ENCODE peak calls at places on chromosomes 4 and X, in ten cellular contexts. One of them, this sample, is unnamed.
A peak's percentile ranks its signal among the peaks of the same experiment; 100 is the strongest.

GRCh38 chr4:38868055-38868965 is 704 bp downstream of the FAM114A1 start:
- DNase-seq in RWPE1: no peak
- DNase-seq in NCI-H1105 treated with DMSO at 0.1 percent for 48 hours: no peak
- DNase-seq in endodermal cell: peak; percentile 68
- DNase-seq in non-pigmented ciliary epithelial cell: no peak
- DNase-seq in HCEC 1CT: peak; percentile 10
- DNase-seq in nucleus accumbens: no peak
- DNase-seq in DMS79: no peak
- DNase-seq in RKO: peak; percentile 22
- DNase-seq in T-helper 9 cell: no peak
- DNase-seq in this sample: no peak

GRCh38 chr4:89868999-89869589 is 25.6 kb upstream of the MMRN1 start:
- DNase-seq in RWPE1: no peak
- DNase-seq in HCEC 1CT: no peak
- DNase-seq in T-helper 9 cell: no peak
- DNase-seq in NCI-H1105 treated with DMSO at 0.1 percent for 48 hours: no peak
- DNase-seq in RKO: peak; percentile 8
- DNase-seq in non-pigmented ciliary epithelial cell: no peak
- DNase-seq in nucleus accumbens: no peak
- DNase-seq in DMS79: no peak
- DNase-seq in endodermal cell: no peak
- DNase-seq in this sample: no peak

GRCh38 chr4:55979562-55979961 is 30.8 kb downstream of the CEP135 start:
- DNase-seq in DMS79: no peak
- DNase-seq in NCI-H1105 treated with DMSO at 0.1 percent for 48 hours: no peak
- DNase-seq in RWPE1: no peak
- DNase-seq in endodermal cell: no peak
- DNase-seq in nucleus accumbens: no peak
- DNase-seq in non-pigmented ciliary epithelial cell: no peak
- DNase-seq in HCEC 1CT: no peak
- DNase-seq in T-helper 9 cell: no peak
- DNase-seq in RKO: no peak
- DNase-seq in this sample: no peak

GRCh38 chr4:182207806-182208483 is 35.3 kb upstream of the TENM3 start:
- DNase-seq in HCEC 1CT: peak; percentile 82
- DNase-seq in T-helper 9 cell: no peak
- DNase-seq in nucleus accumbens: no peak
- DNase-seq in RKO: peak; percentile 64
- DNase-seq in DMS79: no peak
- DNase-seq in RWPE1: peak; percentile 77
- DNase-seq in non-pigmented ciliary epithelial cell: peak; percentile 87
- DNase-seq in endodermal cell: no peak
- DNase-seq in NCI-H1105 treated with DMSO at 0.1 percent for 48 hours: no peak
- DNase-seq in this sample: peak; percentile 27

GRCh38 chr4:110823251-110823650 is 200.4 kb upstream of the PITX2 start:
- DNase-seq in non-pigmented ciliary epithelial cell: no peak
- DNase-seq in RWPE1: peak; percentile 34
- DNase-seq in DMS79: no peak
- DNase-seq in T-helper 9 cell: no peak
- DNase-seq in endodermal cell: no peak
- DNase-seq in HCEC 1CT: no peak
- DNase-seq in RKO: no peak
- DNase-seq in nucleus accumbens: no peak
- DNase-seq in NCI-H1105 treated with DMSO at 0.1 percent for 48 hours: no peak
- DNase-seq in this sample: peak; percentile 18

GRCh38 chr4:84897516-84897915 is 69.0 kb downstream of the WDFY3 start:
- DNase-seq in T-helper 9 cell: no peak
- DNase-seq in DMS79: no peak
- DNase-seq in nucleus accumbens: no peak
- DNase-seq in non-pigmented ciliary epithelial cell: no peak
- DNase-seq in NCI-H1105 treated with DMSO at 0.1 percent for 48 hours: no peak
- DNase-seq in endodermal cell: no peak
- DNase-seq in HCEC 1CT: no peak
- DNase-seq in RKO: no peak
- DNase-seq in RWPE1: no peak
- DNase-seq in this sample: no peak

GRCh38 chrX:76796311-76796710 is 368.8 kb downstream of the MAGEE1 start:
- DNase-seq in RKO: peak; percentile 9
- DNase-seq in T-helper 9 cell: no peak
- DNase-seq in non-pigmented ciliary epithelial cell: no peak
- DNase-seq in nucleus accumbens: no peak
- DNase-seq in endodermal cell: no peak
- DNase-seq in DMS79: no peak
- DNase-seq in HCEC 1CT: no peak
- DNase-seq in NCI-H1105 treated with DMSO at 0.1 percent for 48 hours: no peak
- DNase-seq in RWPE1: no peak
- DNase-seq in this sample: peak; percentile 15

GRCh38 chr4:56468097-56468422 is 643 bp downstream of the SRP72 start:
- DNase-seq in RWPE1: peak; percentile 55
- DNase-seq in T-helper 9 cell: no peak
- DNase-seq in HCEC 1CT: peak; percentile 18
- DNase-seq in nucleus accumbens: peak; percentile 48
- DNase-seq in endodermal cell: peak; percentile 73
- DNase-seq in DMS79: peak; percentile 65
- DNase-seq in non-pigmented ciliary epithelial cell: no peak
- DNase-seq in NCI-H1105 treated with DMSO at 0.1 percent for 48 hours: peak; percentile 26
- DNase-seq in RKO: peak; percentile 67
- DNase-seq in this sample: no peak

GRCh38 chr4:189143255-189143654 is 797.4 kb upstream of the FRG1 start:
- DNase-seq in nucleus accumbens: no peak
- DNase-seq in non-pigmented ciliary epithelial cell: no peak
- DNase-seq in endodermal cell: no peak
- DNase-seq in DMS79: no peak
- DNase-seq in NCI-H1105 treated with DMSO at 0.1 percent for 48 hours: no peak
- DNase-seq in HCEC 1CT: no peak
- DNase-seq in RWPE1: peak; percentile 87
- DNase-seq in RKO: no peak
- DNase-seq in T-helper 9 cell: no peak
- DNase-seq in this sample: peak; percentile 49

GRCh38 chrX:13090261-13091110 is 46.1 kb upstream of the FAM9C start:
- DNase-seq in RWPE1: no peak
- DNase-seq in RKO: no peak
- DNase-seq in endodermal cell: no peak
- DNase-seq in DMS79: no peak
- DNase-seq in NCI-H1105 treated with DMSO at 0.1 percent for 48 hours: no peak
- DNase-seq in HCEC 1CT: no peak
- DNase-seq in nucleus accumbens: no peak
- DNase-seq in non-pigmented ciliary epithelial cell: no peak
- DNase-seq in T-helper 9 cell: no peak
- DNase-seq in this sample: no peak

GRCh38 chr4:146485968-146486367 is 35.8 kb downstream of the SLC10A7 start:
- DNase-seq in T-helper 9 cell: no peak
- DNase-seq in RKO: no peak
- DNase-seq in nucleus accumbens: no peak
- DNase-seq in DMS79: no peak
- DNase-seq in HCEC 1CT: no peak
- DNase-seq in endodermal cell: no peak
- DNase-seq in RWPE1: no peak
- DNase-seq in NCI-H1105 treated with DMSO at 0.1 percent for 48 hours: no peak
- DNase-seq in non-pigmented ciliary epithelial cell: no peak
- DNase-seq in this sample: no peak

GRCh38 chr4:62871057-62871456 is 1538.2 kb downstream of the TECRL start:
- DNase-seq in T-helper 9 cell: no peak
- DNase-seq in HCEC 1CT: no peak
- DNase-seq in NCI-H1105 treated with DMSO at 0.1 percent for 48 hours: peak; percentile 62
- DNase-seq in RKO: no peak
- DNase-seq in DMS79: no peak
- DNase-seq in endodermal cell: no peak
- DNase-seq in nucleus accumbens: no peak
- DNase-seq in RWPE1: no peak
- DNase-seq in non-pigmented ciliary epithelial cell: no peak
- DNase-seq in this sample: no peak

GRCh38 chr4:182960228-182960627 is 43.0 kb upstream of the DCTD start:
- DNase-seq in T-helper 9 cell: no peak
- DNase-seq in NCI-H1105 treated with DMSO at 0.1 percent for 48 hours: no peak
- DNase-seq in RKO: no peak
- DNase-seq in HCEC 1CT: no peak
- DNase-seq in endodermal cell: no peak
- DNase-seq in DMS79: no peak
- DNase-seq in nucleus accumbens: no peak
- DNase-seq in non-pigmented ciliary epithelial cell: no peak
- DNase-seq in RWPE1: no peak
- DNase-seq in this sample: no peak

GRCh38 chrX:103376979-103377324 is 614 bp downstream of the BEX3 start:
- DNase-seq in nucleus accumbens: peak; percentile 34
- DNase-seq in DMS79: peak; percentile 51
- DNase-seq in endodermal cell: peak; percentile 81
- DNase-seq in non-pigmented ciliary epithelial cell: no peak
- DNase-seq in RWPE1: no peak
- DNase-seq in T-helper 9 cell: no peak
- DNase-seq in RKO: no peak
- DNase-seq in HCEC 1CT: no peak
- DNase-seq in NCI-H1105 treated with DMSO at 0.1 percent for 48 hours: peak; percentile 40
- DNase-seq in this sample: no peak

GRCh38 chr4:60729194-60729593 is 470.9 kb upstream of the ADGRL3 start:
- DNase-seq in NCI-H1105 treated with DMSO at 0.1 percent for 48 hours: no peak
- DNase-seq in RKO: no peak
- DNase-seq in nucleus accumbens: no peak
- DNase-seq in DMS79: no peak
- DNase-seq in RWPE1: peak; percentile 54
- DNase-seq in T-helper 9 cell: no peak
- DNase-seq in non-pigmented ciliary epithelial cell: no peak
- DNase-seq in endodermal cell: no peak
- DNase-seq in HCEC 1CT: no peak
- DNase-seq in this sample: no peak

GRCh38 chr4:144787365-144788263 is 141.7 kb downstream of the HHIP start:
- DNase-seq in NCI-H1105 treated with DMSO at 0.1 percent for 48 hours: peak; percentile 14
- DNase-seq in RKO: peak; percentile 41
- DNase-seq in nucleus accumbens: no peak
- DNase-seq in RWPE1: peak; percentile 29
- DNase-seq in HCEC 1CT: no peak
- DNase-seq in T-helper 9 cell: no peak
- DNase-seq in non-pigmented ciliary epithelial cell: peak; percentile 18
- DNase-seq in DMS79: no peak
- DNase-seq in endodermal cell: no peak
- DNase-seq in this sample: peak; percentile 15

GRCh38 chr4:3685081-3685645 is 81.0 kb upstream of the ADRA2C start:
- DNase-seq in T-helper 9 cell: no peak
- DNase-seq in nucleus accumbens: no peak
- DNase-seq in RWPE1: no peak
- DNase-seq in endodermal cell: no peak
- DNase-seq in HCEC 1CT: no peak
- DNase-seq in non-pigmented ciliary epithelial cell: no peak
- DNase-seq in NCI-H1105 treated with DMSO at 0.1 percent for 48 hours: no peak
- DNase-seq in RKO: no peak
- DNase-seq in DMS79: no peak
- DNase-seq in this sample: no peak

GRCh38 chr4:27068151-27068862 is 207.7 kb downstream of the STIM2 start:
- DNase-seq in non-pigmented ciliary epithelial cell: no peak
- DNase-seq in endodermal cell: peak; percentile 32
- DNase-seq in RWPE1: no peak
- DNase-seq in RKO: no peak
- DNase-seq in NCI-H1105 treated with DMSO at 0.1 percent for 48 hours: no peak
- DNase-seq in nucleus accumbens: no peak
- DNase-seq in DMS79: no peak
- DNase-seq in HCEC 1CT: no peak
- DNase-seq in T-helper 9 cell: no peak
- DNase-seq in this sample: no peak

GRCh38 chr4:14022428-14022827 is 394.9 kb upstream of the BOD1L1 start:
- DNase-seq in RKO: no peak
- DNase-seq in T-helper 9 cell: no peak
- DNase-seq in HCEC 1CT: peak; percentile 29
- DNase-seq in endodermal cell: no peak
- DNase-seq in nucleus accumbens: no peak
- DNase-seq in RWPE1: no peak
- DNase-seq in non-pigmented ciliary epithelial cell: peak; percentile 19
- DNase-seq in NCI-H1105 treated with DMSO at 0.1 percent for 48 hours: no peak
- DNase-seq in DMS79: no peak
- DNase-seq in this sample: no peak

GRCh38 chr4:142598132-142598531 is 248.0 kb downstream of the INPP4B start:
- DNase-seq in NCI-H1105 treated with DMSO at 0.1 percent for 48 hours: no peak
- DNase-seq in non-pigmented ciliary epithelial cell: no peak
- DNase-seq in DMS79: no peak
- DNase-seq in T-helper 9 cell: no peak
- DNase-seq in RWPE1: no peak
- DNase-seq in RKO: no peak
- DNase-seq in nucleus accumbens: no peak
- DNase-seq in endodermal cell: no peak
- DNase-seq in HCEC 1CT: peak; percentile 4
- DNase-seq in this sample: no peak

GRCh38 chrX:17944833-17945497 is 83.9 kb upstream of the RAI2 start:
- DNase-seq in endodermal cell: no peak
- DNase-seq in nucleus accumbens: no peak
- DNase-seq in T-helper 9 cell: no peak
- DNase-seq in RKO: peak; percentile 38
- DNase-seq in RWPE1: no peak
- DNase-seq in NCI-H1105 treated with DMSO at 0.1 percent for 48 hours: peak; percentile 16
- DNase-seq in non-pigmented ciliary epithelial cell: no peak
- DNase-seq in HCEC 1CT: no peak
- DNase-seq in DMS79: no peak
- DNase-seq in this sample: peak; percentile 4

GRCh38 chrX:134688839-134689238 is 30.6 kb upstream of the PLAC1 start:
- DNase-seq in nucleus accumbens: no peak
- DNase-seq in DMS79: no peak
- DNase-seq in non-pigmented ciliary epithelial cell: no peak
- DNase-seq in T-helper 9 cell: no peak
- DNase-seq in HCEC 1CT: peak; percentile 54
- DNase-seq in endodermal cell: no peak
- DNase-seq in RWPE1: peak; percentile 20
- DNase-seq in RKO: no peak
- DNase-seq in NCI-H1105 treated with DMSO at 0.1 percent for 48 hours: no peak
- DNase-seq in this sample: peak; percentile 12

GRCh38 chr4:6134612-6135220 is 65.6 kb downstream of the JAKMIP1 start:
- DNase-seq in DMS79: no peak
- DNase-seq in HCEC 1CT: no peak
- DNase-seq in nucleus accumbens: peak; percentile 16
- DNase-seq in NCI-H1105 treated with DMSO at 0.1 percent for 48 hours: no peak
- DNase-seq in RKO: peak; percentile 36
- DNase-seq in RWPE1: no peak
- DNase-seq in T-helper 9 cell: peak; percentile 14
- DNase-seq in non-pigmented ciliary epithelial cell: no peak
- DNase-seq in endodermal cell: no peak
- DNase-seq in this sample: no peak

GRCh38 chr4:55733874-55734437 is 85.6 kb upstream of the EXOC1L start:
- DNase-seq in DMS79: no peak
- DNase-seq in HCEC 1CT: peak; percentile 43
- DNase-seq in nucleus accumbens: no peak
- DNase-seq in NCI-H1105 treated with DMSO at 0.1 percent for 48 hours: no peak
- DNase-seq in T-helper 9 cell: no peak
- DNase-seq in non-pigmented ciliary epithelial cell: no peak
- DNase-seq in endodermal cell: no peak
- DNase-seq in RKO: peak; percentile 73
- DNase-seq in RWPE1: peak; percentile 85
- DNase-seq in this sample: peak; percentile 66

GRCh38 chr4:1152284-1152683 is 20.1 kb downstream of the SPON2 start:
- DNase-seq in NCI-H1105 treated with DMSO at 0.1 percent for 48 hours: no peak
- DNase-seq in nucleus accumbens: no peak
- DNase-seq in RKO: no peak
- DNase-seq in T-helper 9 cell: no peak
- DNase-seq in non-pigmented ciliary epithelial cell: no peak
- DNase-seq in endodermal cell: no peak
- DNase-seq in RWPE1: no peak
- DNase-seq in HCEC 1CT: no peak
- DNase-seq in DMS79: no peak
- DNase-seq in this sample: no peak

GRCh38 chrX:70527053-70527452 is 82.4 kb downstream of the DLG3 start:
- DNase-seq in T-helper 9 cell: no peak
- DNase-seq in non-pigmented ciliary epithelial cell: no peak
- DNase-seq in NCI-H1105 treated with DMSO at 0.1 percent for 48 hours: no peak
- DNase-seq in RKO: no peak
- DNase-seq in RWPE1: no peak
- DNase-seq in DMS79: no peak
- DNase-seq in HCEC 1CT: no peak
- DNase-seq in nucleus accumbens: no peak
- DNase-seq in endodermal cell: no peak
- DNase-seq in this sample: no peak

GRCh38 chr4:171759274-171759673 is 53.9 kb upstream of the GALNTL6 start:
- DNase-seq in T-helper 9 cell: no peak
- DNase-seq in RWPE1: no peak
- DNase-seq in non-pigmented ciliary epithelial cell: no peak
- DNase-seq in NCI-H1105 treated with DMSO at 0.1 percent for 48 hours: no peak
- DNase-seq in RKO: no peak
- DNase-seq in nucleus accumbens: no peak
- DNase-seq in DMS79: no peak
- DNase-seq in HCEC 1CT: no peak
- DNase-seq in endodermal cell: no peak
- DNase-seq in this sample: no peak

GRCh38 chr4:75705198-75705712 is 19.1 kb upstream of the USO1 start:
- DNase-seq in non-pigmented ciliary epithelial cell: no peak
- DNase-seq in RKO: no peak
- DNase-seq in NCI-H1105 treated with DMSO at 0.1 percent for 48 hours: no peak
- DNase-seq in T-helper 9 cell: no peak
- DNase-seq in HCEC 1CT: no peak
- DNase-seq in endodermal cell: peak; percentile 81
- DNase-seq in DMS79: no peak
- DNase-seq in nucleus accumbens: no peak
- DNase-seq in RWPE1: no peak
- DNase-seq in this sample: no peak